ENCODE peak calls at places on chromosome 13, in six cellular contexts. H is HCT116, F is SK-N-SH, N is K562, K is HepG2, W is H1. J is an unnamed sample.

GRCh38 chr13:52994051-52994450 is 34.6 kb upstream of the OLFM4 start:
- DNase-seq in K (no peak), F (no peak), W (no peak), H (no peak), N (no peak), J (no peak)

GRCh38 chr13:107144432-107144831 is 576.5 kb upstream of the ARGLU1 start:
- DNase-seq in N (no peak), W (no peak), K (no peak), H (no peak), F (no peak), J (peak)

GRCh38 chr13:44815507-44816074 is 173.7 kb downstream of the NUFIP1 start:
- DNase-seq in K (peak), F (no peak), N (no peak), H (peak), W (peak), J (no peak)

GRCh38 chr13:30308548-30308947 is 1.2 kb upstream of the KATNAL1 start:
- DNase-seq in H (no peak), W (no peak), N (peak), K (no peak), F (no peak), J (no peak)

GRCh38 chr13:22074403-22074802 is 403.5 kb downstream of the FGF9 start:
- DNase-seq in H (no peak), K (no peak), F (no peak), W (no peak), N (no peak), J (no peak)

GRCh38 chr13:108961542-108962125 is 332.2 kb downstream of the MYO16 start:
- DNase-seq in N (peak), H (peak), F (peak), W (no peak), K (peak), J (no peak)

GRCh38 chr13:36102721-36103120 is 28.5 kb downstream of the DCLK1 start:
- DNase-seq in F (no peak), K (no peak), N (no peak), H (no peak), W (no peak), J (no peak)

GRCh38 chr13:23570099-23570926 is at the start of gene TNFRSF19:
- DNase-seq in W (no peak), H (no peak), K (peak), N (peak), F (peak), J (peak)

GRCh38 chr13:46885018-46885417 is 11.8 kb downstream of the HTR2A start:
- DNase-seq in W (no peak), K (no peak), N (no peak), H (no peak), F (no peak), J (no peak)

GRCh38 chr13:41502676-41503075 is 45.3 kb downstream of the RGCC start:
- DNase-seq in F (no peak), N (no peak), H (no peak), K (no peak), W (no peak), J (no peak)

GRCh38 chr13:20340759-20341161 is 108.6 kb upstream of the GJB6 start:
- DNase-seq in W (no peak), K (no peak), N (no peak), H (no peak), F (no peak), J (no peak)

GRCh38 chr13:21745307-21745706 is 74.4 kb downstream of the FGF9 start:
- DNase-seq in F (no peak), K (no peak), H (no peak), W (no peak), N (no peak), J (no peak)

GRCh38 chr13:26653310-26653709 is 95.8 kb downstream of the WASF3 start:
- DNase-seq in K (no peak), F (no peak), N (no peak), W (no peak), H (no peak), J (no peak)

GRCh38 chr13:111904701-111905608 is 162.0 kb upstream of the SOX1 start:
- DNase-seq in N (peak), W (no peak), K (no peak), H (peak), F (no peak), J (no peak)

GRCh38 chr13:46577656-46578589 is 25.0 kb downstream of the LRCH1 start:
- DNase-seq in H (no peak), N (no peak), W (no peak), F (no peak), K (no peak), J (no peak)

GRCh38 chr13:40776232-40776631 is 5.2 kb upstream of the MRPS31 start:
- DNase-seq in W (no peak), F (no peak), K (no peak), N (no peak), H (no peak), J (no peak)

DNA sequence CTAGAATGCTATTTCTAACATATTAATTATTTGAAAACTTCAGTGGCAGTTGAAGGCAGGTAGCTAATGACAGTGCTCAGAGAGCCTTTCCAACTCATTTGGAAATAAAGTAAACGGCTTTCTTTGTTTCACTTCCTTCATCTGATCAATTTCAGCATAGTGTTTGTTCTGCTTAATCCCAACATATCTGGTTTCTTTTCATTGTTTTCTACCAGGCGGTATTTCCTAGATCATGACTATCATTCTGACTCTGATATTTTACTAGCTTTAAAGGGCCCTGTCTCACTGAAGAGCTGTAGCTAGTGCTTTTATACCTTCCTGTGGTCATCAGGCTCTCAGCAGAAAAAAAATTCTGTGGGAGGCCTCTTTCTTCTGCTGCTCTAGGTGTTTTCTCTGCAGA is 178.6 kb downstream of the RBM26 start:
- DNase-seq in F (no peak), H (no peak), K (no peak), N (no peak), W (no peak), J (no peak)
- TF ChIP-seq JUND in F (no peak), H (no peak), K (no peak), N (no peak), W (no peak), J (no peak)

DNA sequence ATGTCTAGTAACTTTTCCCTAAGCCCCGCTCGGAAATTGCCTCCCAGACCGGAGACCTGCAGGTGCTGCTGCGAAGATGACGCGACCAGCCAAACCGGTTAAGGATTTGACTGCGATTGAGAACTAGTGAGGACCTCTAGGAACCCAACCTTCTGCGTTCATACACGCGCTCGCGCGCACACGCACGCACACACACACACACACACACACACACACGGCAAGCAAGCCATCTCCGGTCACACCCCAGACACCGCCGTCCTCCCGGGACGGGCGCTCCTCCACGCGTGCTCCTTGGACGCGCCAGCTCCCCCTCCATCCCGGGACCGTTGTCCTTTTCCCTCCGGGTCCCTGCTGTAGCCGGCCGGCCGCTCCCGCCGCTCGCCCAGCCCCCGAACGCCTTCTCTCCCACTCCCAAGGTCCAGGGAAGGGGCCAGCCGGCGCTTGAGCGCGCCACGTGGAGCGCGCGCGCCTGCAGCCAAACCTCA is 1.2 kb downstream of the TBC1D4 start:
- DNase-seq in K (peak), F (peak), N (peak), H (peak), W (no peak), J (no peak)
- TF ChIP-seq JUND in K (no peak), F (no peak), N (no peak), H (no peak), W (no peak), J (no peak)

DNA sequence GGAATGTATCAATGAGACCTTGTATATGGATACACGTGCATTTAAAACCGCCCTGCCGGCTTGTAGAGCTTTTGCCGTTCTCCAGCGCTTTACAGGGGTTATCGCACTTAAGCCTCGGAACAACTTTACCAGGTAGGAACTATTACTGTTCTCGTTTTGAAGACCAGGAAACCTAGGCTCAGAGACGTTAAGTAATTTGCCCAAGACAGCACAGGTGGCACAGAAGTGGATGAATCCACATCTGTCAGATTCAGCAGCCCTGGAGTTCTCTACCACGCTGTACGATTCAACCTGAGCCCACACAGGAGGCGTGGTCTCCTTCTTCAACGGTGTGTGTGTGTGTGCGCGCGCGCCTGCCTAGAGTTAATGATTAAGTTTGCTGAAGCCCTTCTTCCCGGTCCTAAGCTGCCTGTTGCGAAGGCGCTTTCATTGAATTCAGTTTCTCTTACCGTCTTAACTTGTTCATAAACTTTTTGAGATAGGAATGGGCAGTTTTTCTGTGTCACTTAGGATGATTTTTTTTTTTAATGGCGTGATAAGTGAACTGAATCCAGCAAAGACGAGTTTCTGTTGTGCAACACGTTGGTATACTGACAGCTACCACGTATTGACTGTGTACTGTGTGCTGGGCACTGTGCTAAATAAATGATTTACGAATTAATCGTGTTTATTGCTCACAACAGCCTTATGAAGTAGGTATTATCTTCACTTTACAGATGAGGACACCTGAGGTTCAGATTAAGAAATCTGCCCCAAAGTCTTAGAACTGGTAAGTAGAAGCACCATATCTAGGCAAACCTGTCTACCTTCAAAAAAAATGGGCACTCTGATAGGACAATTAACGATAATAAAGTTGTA is 67.4 kb downstream of the KCNRG start:
- DNase-seq in W (no peak), F (peak), H (peak), N (peak), K (peak), J (peak)
- TF ChIP-seq JUND in W (no peak), F (no peak), H (no peak), N (no peak), K (no peak), J (no peak)

GRCh38 chr13:114141261-114141996 is 9.0 kb upstream of the RASA3 start:
- DNase-seq in N (no peak), H (no peak), K (no peak), W (no peak), F (no peak), J (no peak)
- TF ChIP-seq JUND in N (no peak), H (no peak), K (no peak), W (no peak), F (no peak), J (no peak)

GRCh38 chr13:98987275-98987674 is 9.4 kb upstream of the DOCK9 start:
- DNase-seq in N (no peak), K (no peak), F (no peak), H (no peak), W (no peak), J (no peak)
- TF ChIP-seq JUND in N (no peak), K (no peak), F (no peak), H (no peak), W (no peak), J (no peak)

GRCh38 chr13:90197722-90198121 is 1149.8 kb upstream of the MIR17HG start:
- DNase-seq in N (no peak), H (no peak), F (no peak), K (no peak), W (no peak), J (no peak)
- TF ChIP-seq JUND in N (no peak), H (no peak), F (no peak), K (no peak), W (no peak), J (no peak)

J was measured in T47D.